ENCODE peak calls at places on chromosome 5, in ten cellular contexts. D is left colon; I is stimulated activated CD4-positive, alpha-beta T cell treated with anti-CD3 and anti-CD28 coated beads, Interleukin-2, amount 100 ng/mL, for 48 hours; J is SW 1271; O is kidney epithelial cell; W is fibroblast of lung; Y is NCI-H748 treated with DMSO at 0.1 percent for 48 hours; S is activated T-cell treated with anti-CD3 and anti-CD28 coated beads, Interleukin-2, amount 50 U/mL, for 72 hours; E is stimulated activated CD8-positive, alpha-beta memory T cell treated with anti-CD3 and anti-CD28 coated beads, Interleukin-7, amount 100 ng/mL, for 24 hours; T is NCI-H510A. B is an unnamed sample.

GRCh38 chr5:14353661-14354474 is 210.7 kb downstream of the TRIO start:
- DNase-seq in D (no peak), I (no peak), J (no peak), O (no peak), W (peak; percentile 78), Y (no peak), S (no peak), E (no peak), T (no peak), B (no peak)

GRCh38 chr5:121873409-121873808 is 21.7 kb downstream of the FTMT start:
- DNase-seq in D (no peak), I (no peak), J (no peak), O (no peak), W (no peak), Y (no peak), S (no peak), E (no peak), T (no peak), B (no peak)

GRCh38 chr5:134462761-134463160 is 51.1 kb upstream of the CDKN2AIPNL start:
- DNase-seq in D (no peak), I (no peak), J (no peak), O (no peak), W (no peak), Y (no peak), S (no peak), E (no peak), T (no peak), B (no peak)

GRCh38 chr5:82259172-82259800 is 18.9 kb downstream of the RPS23 start:
- DNase-seq in D (no peak), I (no peak), J (peak; percentile 54), O (peak; percentile 10), W (peak; percentile 26), Y (peak; percentile 18), S (no peak), E (no peak), T (no peak), B (no peak)

GRCh38 chr5:159911349-159911748 is 4.9 kb upstream of the ADRA1B start:
- DNase-seq in D (peak; percentile 34), I (no peak), J (no peak), O (peak; percentile 67), W (no peak), Y (no peak), S (no peak), E (no peak), T (no peak), B (no peak)

GRCh38 chr5:16902846-16903245 is 33.2 kb downstream of the MYO10 start:
- DNase-seq in D (no peak), I (no peak), J (no peak), O (no peak), W (no peak), Y (no peak), S (no peak), E (no peak), T (no peak), B (no peak)

GRCh38 chr5:159038907-159039306 is 60.8 kb downstream of the EBF1 start:
- DNase-seq in D (no peak), I (no peak), J (no peak), O (no peak), W (peak; percentile 89), Y (no peak), S (no peak), E (no peak), T (no peak), B (no peak)

GRCh38 chr5:149498724-149499336 is 52.4 kb downstream of the CSNK1A1 start:
- DNase-seq in D (no peak), I (no peak), J (no peak), O (no peak), W (no peak), Y (no peak), S (no peak), E (no peak), T (no peak), B (no peak)

GRCh38 chr5:135491552-135492318 is 39.6 kb upstream of the TIFAB start:
- DNase-seq in D (no peak), I (no peak), J (no peak), O (no peak), W (no peak), Y (peak; percentile 92), S (no peak), E (no peak), T (peak; percentile 69), B (no peak)

GRCh38 chr5:138022912-138023311 is 10.0 kb downstream of the FAM13B start:
- DNase-seq in D (no peak), I (no peak), J (no peak), O (no peak), W (no peak), Y (no peak), S (no peak), E (no peak), T (no peak), B (no peak)

GRCh38 chr5:5217371-5217770 is 77.2 kb downstream of the ADAMTS16 start:
- DNase-seq in D (no peak), I (no peak), J (no peak), O (no peak), W (no peak), Y (no peak), S (no peak), E (no peak), T (no peak), B (no peak)

GRCh38 chr5:76662521-76662920 is 39.3 kb upstream of the F2RL2 start:
- DNase-seq in D (no peak), I (no peak), J (no peak), O (no peak), W (no peak), Y (no peak), S (no peak), E (no peak), T (no peak), B (no peak)

GRCh38 chr5:93010037-93010436 is 571.0 kb downstream of the NR2F1-AS1 start:
- DNase-seq in D (no peak), I (no peak), J (no peak), O (no peak), W (no peak), Y (no peak), S (no peak), E (no peak), T (no peak), B (no peak)

GRCh38 chr5:132465095-132465707 is 25.4 kb downstream of the IRF1 start:
- DNase-seq in D (peak; percentile 31), I (no peak), J (no peak), O (no peak), W (no peak), Y (no peak), S (no peak), E (no peak), T (no peak), B (no peak)

GRCh38 chr5:30401479-30402058 is 791.9 kb upstream of the CDH6 start:
- DNase-seq in D (no peak), I (no peak), J (peak; percentile 33), O (no peak), W (peak; percentile 39), Y (peak; percentile 79), S (no peak), E (no peak), T (no peak), B (no peak)

GRCh38 chr5:53537711-53538110 is 22.7 kb upstream of the NDUFS4 start:
- DNase-seq in D (no peak), I (no peak), J (no peak), O (no peak), W (no peak), Y (no peak), S (no peak), E (no peak), T (no peak), B (no peak)

GRCh38 chr5:135072357-135073247 is 38.6 kb upstream of the PITX1 start:
- DNase-seq in D (peak; percentile 11), I (no peak), J (no peak), O (no peak), W (no peak), Y (peak; percentile 43), S (no peak), E (no peak), T (peak; percentile 40), B (no peak)

GRCh38 chr5:83374547-83374946 is 97.0 kb upstream of the VCAN start:
- DNase-seq in D (no peak), I (no peak), J (no peak), O (no peak), W (peak; percentile 72), Y (no peak), S (no peak), E (no peak), T (no peak), B (no peak)

GRCh38 chr5:79954620-79955019 is 36.4 kb downstream of the MTX3 start:
- DNase-seq in D (no peak), I (no peak), J (no peak), O (no peak), W (no peak), Y (no peak), S (no peak), E (no peak), T (no peak), B (no peak)

GRCh38 chr5:375921-376871 is 54.7 kb downstream of the AHRR start:
- DNase-seq in D (peak; percentile 20), I (no peak), J (no peak), O (no peak), W (no peak), Y (no peak), S (no peak), E (no peak), T (no peak), B (peak; percentile 13)

GRCh38 chr5:123752576-123752975 is 240.6 kb downstream of the CSNK1G3 start:
- DNase-seq in D (no peak), I (no peak), J (no peak), O (peak; percentile 28), W (peak; percentile 92), Y (no peak), S (no peak), E (no peak), T (no peak), B (no peak)

GRCh38 chr5:23332650-23333251 is 174.7 kb upstream of the PRDM9 start:
- DNase-seq in D (no peak), I (no peak), J (peak; percentile 58), O (no peak), W (no peak), Y (no peak), S (no peak), E (no peak), T (no peak), B (no peak)

GRCh38 chr5:115267617-115268016 is 4.9 kb upstream of the PGGT1B start:
- DNase-seq in D (no peak), I (no peak), J (peak; percentile 46), O (no peak), W (peak; percentile 62), Y (no peak), S (no peak), E (no peak), T (no peak), B (no peak)

GRCh38 chr5:153551537-153552079 is 61.1 kb downstream of the GRIA1 start:
- DNase-seq in D (no peak), I (no peak), J (peak; percentile 87), O (peak; percentile 64), W (peak; percentile 98), Y (no peak), S (no peak), E (no peak), T (no peak), B (no peak)

GRCh38 chr5:126695081-126695480 is 81.9 kb upstream of the LMNB1 start:
- DNase-seq in D (no peak), I (no peak), J (no peak), O (no peak), W (peak; percentile 17), Y (no peak), S (no peak), E (no peak), T (no peak), B (no peak)

GRCh38 chr5:127373858-127374491 is 83.4 kb downstream of the MEGF10 start:
- DNase-seq in D (no peak), I (no peak), J (no peak), O (no peak), W (no peak), Y (no peak), S (no peak), E (no peak), T (no peak), B (no peak)

GRCh38 chr5:40834391-40834848 is 602 bp downstream of the RPL37 start:
- DNase-seq in D (peak; percentile 32), I (no peak), J (no peak), O (no peak), W (peak; percentile 43), Y (peak; percentile 78), S (peak; percentile 42), E (no peak), T (no peak), B (peak; percentile 47)

GRCh38 chr5:119031905-119032304 is 39.0 kb upstream of the DMXL1 start:
- DNase-seq in D (no peak), I (no peak), J (no peak), O (peak; percentile 12), W (peak; percentile 17), Y (no peak), S (peak; percentile 40), E (no peak), T (no peak), B (no peak)